ENCODE peak calls at places on chromosome 3, in four cellular contexts. E is cardiac muscle cell, T is heart right ventricle, Y is psoas muscle. D is an unnamed sample.

GRCh38 chr3:171431550-171431949 is 28.7 kb downstream of the TNIK start:
- DNase-seq in E (no peak), T (no peak), Y (no peak), D (no peak)

GRCh38 chr3:34267088-34267487 is 468.7 kb downstream of the PDCD6IP start:
- DNase-seq in E (no peak), T (no peak), Y (no peak), D (no peak)

GRCh38 chr3:46926871-46927717 is 49.5 kb downstream of the CCDC12 start:
- DNase-seq in E (no peak), T (peak), Y (no peak), D (no peak)

GRCh38 chr3:184337315-184337714 is at the start of gene FAM131A:
- DNase-seq in E (peak), T (peak), Y (peak), D (no peak)

GRCh38 chr3:165568907-165569462 is 268.2 kb downstream of the BCHE start:
- DNase-seq in E (no peak), T (no peak), Y (no peak), D (no peak)

GRCh38 chr3:31140470-31140869 is 246.0 kb upstream of the GADL1 start:
- DNase-seq in E (no peak), T (no peak), Y (no peak), D (no peak)

GRCh38 chr3:154244644-154245043 is 79.6 kb downstream of the DHX36 start:
- DNase-seq in E (peak), T (peak), Y (no peak), D (no peak)

GRCh38 chr3:101072299-101072698 is 79.1 kb upstream of the ABI3BP start:
- DNase-seq in E (peak), T (no peak), Y (no peak), D (no peak)

GRCh38 chr3:64814360-64814759 is 126.6 kb upstream of the ADAMTS9 start:
- DNase-seq in E (no peak), T (peak), Y (no peak), D (no peak)

GRCh38 chr3:77468408-77469045 is 428.6 kb downstream of the ROBO2 start:
- DNase-seq in E (no peak), T (no peak), Y (no peak), D (no peak)

GRCh38 chr3:8713901-8714759 is 19.5 kb upstream of the CAV3 start:
- DNase-seq in E (peak), T (no peak), Y (no peak), D (peak)

GRCh38 chr3:119600732-119601131 is 3.0 kb downstream of the PLA1A start:
- DNase-seq in E (no peak), T (peak), Y (peak), D (peak)

GRCh38 chr3:12948891-12949711 is 107.7 kb upstream of the RPL32 start:
- DNase-seq in E (peak), T (no peak), Y (no peak), D (no peak)

GRCh38 chr3:46829699-46830208 is 33.5 kb downstream of the MYL3 start:
- DNase-seq in E (no peak), T (no peak), Y (no peak), D (no peak)

GRCh38 chr3:53753518-53754183 is 92.6 kb downstream of the CHDH start:
- DNase-seq in E (no peak), T (no peak), Y (no peak), D (no peak)

GRCh38 chr3:86938706-86939105 is 52.2 kb downstream of the VGLL3 start:
- DNase-seq in E (no peak), T (no peak), Y (no peak), D (no peak)

GRCh38 chr3:173553635-173554280 is 156.2 kb downstream of the NLGN1 start:
- DNase-seq in E (peak), T (peak), Y (no peak), D (peak)

GRCh38 chr3:112089956-112090898 is 4.0 kb downstream of the C3orf52 start:
- DNase-seq in E (no peak), T (no peak), Y (no peak), D (peak)

GRCh38 chr3:8301977-8302589 is 199.5 kb upstream of the LMCD1 start:
- DNase-seq in E (peak), T (peak), Y (no peak), D (no peak)